ENCODE peak calls at places on chromosomes 5 and 9, in nine cellular contexts. One of them, this sample, is unnamed.

GRCh38 chr5:75614165-75614564 is 2.9 kb downstream of the ANKDD1B start:
- DNase-seq in HTR-8/SVneo: no peak
- DNase-seq in amniotic epithelial cell: no peak
- DNase-seq in mesenchymal stem cell: no peak
- DNase-seq in SHP77: no peak
- DNase-seq in amniotic stem cell: no peak
- DNase-seq in activated CD4-positive, alpha-beta T cell treated with anti-CD3 and anti-CD28 coated beads, Interleukin-2, amount 50 U/mL, for 1 hour: no peak
- DNase-seq in KBM-7: no peak
- DNase-seq in CD8-positive, alpha-beta T cell: no peak
- DNase-seq in this sample: no peak

GRCh38 chr9:90867101-90867500 is 65.5 kb downstream of the SYK start:
- DNase-seq in activated CD4-positive, alpha-beta T cell treated with anti-CD3 and anti-CD28 coated beads, Interleukin-2, amount 50 U/mL, for 1 hour: no peak
- DNase-seq in KBM-7: no peak
- DNase-seq in amniotic stem cell: no peak
- DNase-seq in amniotic epithelial cell: no peak
- DNase-seq in mesenchymal stem cell: no peak
- DNase-seq in CD8-positive, alpha-beta T cell: no peak
- DNase-seq in SHP77: no peak
- DNase-seq in HTR-8/SVneo: no peak
- DNase-seq in this sample: no peak

GRCh38 chr5:138360941-138361452 is 8.5 kb downstream of the KDM3B start:
- DNase-seq in amniotic stem cell: no peak
- DNase-seq in HTR-8/SVneo: no peak
- DNase-seq in mesenchymal stem cell: no peak
- DNase-seq in CD8-positive, alpha-beta T cell: no peak
- DNase-seq in activated CD4-positive, alpha-beta T cell treated with anti-CD3 and anti-CD28 coated beads, Interleukin-2, amount 50 U/mL, for 1 hour: no peak
- DNase-seq in KBM-7: no peak
- DNase-seq in amniotic epithelial cell: no peak
- DNase-seq in SHP77: no peak
- DNase-seq in this sample: no peak

GRCh38 chr9:17005085-17005484 is 129.8 kb upstream of the CNTLN start:
- DNase-seq in amniotic epithelial cell: peak
- DNase-seq in KBM-7: peak
- DNase-seq in SHP77: no peak
- DNase-seq in CD8-positive, alpha-beta T cell: no peak
- DNase-seq in activated CD4-positive, alpha-beta T cell treated with anti-CD3 and anti-CD28 coated beads, Interleukin-2, amount 50 U/mL, for 1 hour: no peak
- DNase-seq in HTR-8/SVneo: no peak
- DNase-seq in amniotic stem cell: peak
- DNase-seq in mesenchymal stem cell: peak
- DNase-seq in this sample: no peak

GRCh38 chr9:35726876-35727438 is 5.0 kb downstream of the TLN1 start:
- DNase-seq in activated CD4-positive, alpha-beta T cell treated with anti-CD3 and anti-CD28 coated beads, Interleukin-2, amount 50 U/mL, for 1 hour: peak
- DNase-seq in CD8-positive, alpha-beta T cell: no peak
- DNase-seq in KBM-7: peak
- DNase-seq in HTR-8/SVneo: no peak
- DNase-seq in amniotic epithelial cell: peak
- DNase-seq in amniotic stem cell: no peak
- DNase-seq in mesenchymal stem cell: peak
- DNase-seq in SHP77: no peak
- DNase-seq in this sample: no peak

GRCh38 chr5:135218486-135218755 is 180.6 kb downstream of the MACROH2A1 start:
- DNase-seq in KBM-7: no peak
- DNase-seq in mesenchymal stem cell: no peak
- DNase-seq in HTR-8/SVneo: no peak
- DNase-seq in CD8-positive, alpha-beta T cell: no peak
- DNase-seq in activated CD4-positive, alpha-beta T cell treated with anti-CD3 and anti-CD28 coated beads, Interleukin-2, amount 50 U/mL, for 1 hour: no peak
- DNase-seq in amniotic epithelial cell: no peak
- DNase-seq in amniotic stem cell: no peak
- DNase-seq in SHP77: no peak
- DNase-seq in this sample: no peak

GRCh38 chr5:21654-22233 is 70.2 kb upstream of the PLEKHG4B start:
- DNase-seq in amniotic stem cell: no peak
- DNase-seq in KBM-7: peak
- DNase-seq in activated CD4-positive, alpha-beta T cell treated with anti-CD3 and anti-CD28 coated beads, Interleukin-2, amount 50 U/mL, for 1 hour: no peak
- DNase-seq in mesenchymal stem cell: no peak
- DNase-seq in CD8-positive, alpha-beta T cell: no peak
- DNase-seq in SHP77: no peak
- DNase-seq in amniotic epithelial cell: no peak
- DNase-seq in HTR-8/SVneo: peak
- DNase-seq in this sample: no peak

GRCh38 chr9:18331808-18332209 is 142.1 kb upstream of the ADAMTSL1 start:
- DNase-seq in mesenchymal stem cell: no peak
- DNase-seq in HTR-8/SVneo: no peak
- DNase-seq in amniotic stem cell: no peak
- DNase-seq in SHP77: no peak
- DNase-seq in KBM-7: no peak
- DNase-seq in CD8-positive, alpha-beta T cell: no peak
- DNase-seq in amniotic epithelial cell: peak
- DNase-seq in activated CD4-positive, alpha-beta T cell treated with anti-CD3 and anti-CD28 coated beads, Interleukin-2, amount 50 U/mL, for 1 hour: no peak
- DNase-seq in this sample: no peak

GRCh38 chr9:86303316-86303975 is 21.1 kb upstream of the ISCA1 start:
- DNase-seq in KBM-7: no peak
- DNase-seq in mesenchymal stem cell: peak
- DNase-seq in SHP77: no peak
- DNase-seq in amniotic stem cell: no peak
- DNase-seq in CD8-positive, alpha-beta T cell: peak
- DNase-seq in HTR-8/SVneo: no peak
- DNase-seq in amniotic epithelial cell: peak
- DNase-seq in activated CD4-positive, alpha-beta T cell treated with anti-CD3 and anti-CD28 coated beads, Interleukin-2, amount 50 U/mL, for 1 hour: peak
- DNase-seq in this sample: no peak

GRCh38 chr5:131384181-131384580 is 120.3 kb downstream of the CDC42SE2 start:
- DNase-seq in amniotic stem cell: no peak
- DNase-seq in activated CD4-positive, alpha-beta T cell treated with anti-CD3 and anti-CD28 coated beads, Interleukin-2, amount 50 U/mL, for 1 hour: no peak
- DNase-seq in HTR-8/SVneo: no peak
- DNase-seq in CD8-positive, alpha-beta T cell: no peak
- DNase-seq in mesenchymal stem cell: no peak
- DNase-seq in KBM-7: no peak
- DNase-seq in SHP77: no peak
- DNase-seq in amniotic epithelial cell: no peak
- DNase-seq in this sample: no peak

GRCh38 chr5:175872287-175873089 is 1.1 kb downstream of the CPLX2 start:
- DNase-seq in CD8-positive, alpha-beta T cell: no peak
- DNase-seq in KBM-7: peak
- DNase-seq in mesenchymal stem cell: no peak
- DNase-seq in HTR-8/SVneo: no peak
- DNase-seq in amniotic epithelial cell: no peak
- DNase-seq in activated CD4-positive, alpha-beta T cell treated with anti-CD3 and anti-CD28 coated beads, Interleukin-2, amount 50 U/mL, for 1 hour: no peak
- DNase-seq in SHP77: no peak
- DNase-seq in amniotic stem cell: no peak
- DNase-seq in this sample: no peak

GRCh38 chr9:81083821-81084512 is 605.4 kb downstream of the TLE1 start:
- DNase-seq in mesenchymal stem cell: peak
- DNase-seq in HTR-8/SVneo: no peak
- DNase-seq in amniotic epithelial cell: peak
- DNase-seq in activated CD4-positive, alpha-beta T cell treated with anti-CD3 and anti-CD28 coated beads, Interleukin-2, amount 50 U/mL, for 1 hour: no peak
- DNase-seq in SHP77: no peak
- DNase-seq in KBM-7: no peak
- DNase-seq in CD8-positive, alpha-beta T cell: no peak
- DNase-seq in amniotic stem cell: peak
- DNase-seq in this sample: no peak

GRCh38 chr5:24854350-24854749 is 209.6 kb upstream of the CDH10 start:
- DNase-seq in activated CD4-positive, alpha-beta T cell treated with anti-CD3 and anti-CD28 coated beads, Interleukin-2, amount 50 U/mL, for 1 hour: no peak
- DNase-seq in SHP77: no peak
- DNase-seq in amniotic stem cell: no peak
- DNase-seq in KBM-7: no peak
- DNase-seq in mesenchymal stem cell: no peak
- DNase-seq in CD8-positive, alpha-beta T cell: no peak
- DNase-seq in amniotic epithelial cell: no peak
- DNase-seq in HTR-8/SVneo: no peak
- DNase-seq in this sample: no peak

GRCh38 chr5:179454354-179454753 is 96.0 kb upstream of the RUFY1 start:
- DNase-seq in amniotic stem cell: no peak
- DNase-seq in mesenchymal stem cell: no peak
- DNase-seq in KBM-7: no peak
- DNase-seq in amniotic epithelial cell: no peak
- DNase-seq in activated CD4-positive, alpha-beta T cell treated with anti-CD3 and anti-CD28 coated beads, Interleukin-2, amount 50 U/mL, for 1 hour: no peak
- DNase-seq in SHP77: no peak
- DNase-seq in CD8-positive, alpha-beta T cell: no peak
- DNase-seq in HTR-8/SVneo: no peak
- DNase-seq in this sample: no peak

GRCh38 chr9:33112099-33112498 is 35.6 kb upstream of the SMU1 start:
- DNase-seq in amniotic epithelial cell: no peak
- DNase-seq in HTR-8/SVneo: no peak
- DNase-seq in SHP77: no peak
- DNase-seq in CD8-positive, alpha-beta T cell: no peak
- DNase-seq in mesenchymal stem cell: no peak
- DNase-seq in KBM-7: no peak
- DNase-seq in activated CD4-positive, alpha-beta T cell treated with anti-CD3 and anti-CD28 coated beads, Interleukin-2, amount 50 U/mL, for 1 hour: no peak
- DNase-seq in amniotic stem cell: no peak
- DNase-seq in this sample: no peak

GRCh38 chr5:155883966-155884555 is 442.9 kb upstream of the SGCD start:
- DNase-seq in mesenchymal stem cell: no peak
- DNase-seq in activated CD4-positive, alpha-beta T cell treated with anti-CD3 and anti-CD28 coated beads, Interleukin-2, amount 50 U/mL, for 1 hour: no peak
- DNase-seq in amniotic stem cell: no peak
- DNase-seq in HTR-8/SVneo: no peak
- DNase-seq in SHP77: no peak
- DNase-seq in CD8-positive, alpha-beta T cell: no peak
- DNase-seq in KBM-7: no peak
- DNase-seq in amniotic epithelial cell: no peak
- DNase-seq in this sample: no peak

GRCh38 chr9:94443039-94443722 is 111.7 kb upstream of the PCAT7 start:
- DNase-seq in HTR-8/SVneo: no peak
- DNase-seq in amniotic epithelial cell: no peak
- DNase-seq in amniotic stem cell: no peak
- DNase-seq in CD8-positive, alpha-beta T cell: no peak
- DNase-seq in SHP77: no peak
- DNase-seq in mesenchymal stem cell: no peak
- DNase-seq in activated CD4-positive, alpha-beta T cell treated with anti-CD3 and anti-CD28 coated beads, Interleukin-2, amount 50 U/mL, for 1 hour: no peak
- DNase-seq in KBM-7: no peak
- DNase-seq in this sample: no peak